ENCODE peak calls at places on chromosome 18, in four cellular contexts. U is BJ, X is fibroblast of lung, S is mammary epithelial cell. M is an unnamed sample. For H3K36me3, the result is how much of the 10 kb centered on the place peaks cover.

GRCh38 chr18:26225915-26226228 is 373 bp upstream of the TAF4B start:
- DNase-seq in U (no peak), X (no peak), S (no peak), M (no peak)

GRCh38 chr18:44325903-44326650 is 354.6 kb upstream of the SETBP1 start:
- DNase-seq in U (no peak), X (peak), S (peak), M (no peak)

GRCh38 chr18:6722680-6723079 is 6.8 kb upstream of the ARHGAP28 start:
- DNase-seq in U (no peak), X (no peak), S (no peak), M (no peak)

GRCh38 chr18:56841836-56842235 is 190.7 kb downstream of the WDR7 start:
- DNase-seq in U (no peak), X (no peak), S (no peak), M (no peak)

GRCh38 chr18:1394966-1395365 is 490.3 kb downstream of the ADCYAP1 start:
- DNase-seq in U (no peak), X (no peak), S (no peak), M (no peak)

GRCh38 chr18:46275370-46275769 is 171.2 kb downstream of the HAUS1 start:
- DNase-seq in U (no peak), X (no peak), S (no peak), M (no peak)

GRCh38 chr18:69631281-69631680 is 230.6 kb downstream of the DOK6 start:
- DNase-seq in U (no peak), X (peak), S (peak), M (no peak)

GRCh38 chr18:59820663-59821062 is 79.1 kb upstream of the PMAIP1 start:
- DNase-seq in U (no peak), X (peak), S (no peak), M (no peak)

GRCh38 chr18:28183418-28184078 is 6.6 kb upstream of the CDH2 start:
- DNase-seq in U (peak), X (no peak), S (no peak), M (no peak)

GRCh38 chr18:53148056-53148574 is 808.1 kb downstream of the DCC start:
- DNase-seq in U (no peak), X (no peak), S (no peak), M (no peak)

GRCh38 chr18:71899707-71900483 is 644.2 kb downstream of the CBLN2 start:
- DNase-seq in U (no peak), X (no peak), S (no peak), M (no peak)

GRCh38 chr18:3410273-3410672 is 39.7 kb upstream of the TGIF1 start:
- DNase-seq in U (no peak), X (no peak), S (no peak), M (no peak)

GRCh38 chr18:3140986-3141639 is 78.7 kb downstream of the MYOM1 start:
- DNase-seq in U (no peak), X (no peak), S (no peak), M (no peak)

GRCh38 chr18:22977847-22978701 is 44.9 kb downstream of the RBBP8 start:
- DNase-seq in U (peak), X (peak), S (peak), M (no peak)

GRCh38 chr18:50630895-50631294 is 71.0 kb downstream of the MAPK4 start:
- DNase-seq in U (no peak), X (no peak), S (no peak), M (no peak)

GRCh38 chr18:77046409-77046808 is 86.2 kb downstream of the MBP start:
- DNase-seq in U (no peak), X (no peak), S (no peak), M (no peak)

GRCh38 chr18:31450409-31450808 is 2.9 kb downstream of the DSG3 start:
- DNase-seq in U (no peak), X (no peak), S (peak), M (no peak)

GRCh38 chr18:78984941-78985784 is 5.5 kb downstream of the SALL3 start:
- DNase-seq in U (no peak), X (no peak), S (peak), M (no peak)

GRCh38 chr18:72107647-72108046 is 436.5 kb downstream of the CBLN2 start:
- DNase-seq in U (no peak), X (peak), S (no peak), M (no peak)

GRCh38 chr18:27627927-27628326 is 442.8 kb upstream of the CHST9 start:
- DNase-seq in U (no peak), X (no peak), S (no peak), M (no peak)

GRCh38 chr18:22043837-22044236 is 125.6 kb upstream of the GATA6 start:
- DNase-seq in U (no peak), X (no peak), S (no peak), M (no peak)

GRCh38 chr18:10705786-10706185 is 180.0 kb downstream of the NAPG start:
- DNase-seq in U (no peak), X (no peak), S (no peak), M (no peak)

GRCh38 chr18:25557006-25557405 is 205.0 kb upstream of the ZNF521 start:
- DNase-seq in U (no peak), X (no peak), S (no peak), M (no peak)

GRCh38 chr18:75207298-75208054 is 1.5 kb downstream of the PTGR3 start:
- DNase-seq in U (no peak), X (peak), S (peak), M (no peak)

GRCh38 chr18:22703883-22704626 is 229.1 kb upstream of the RBBP8 start:
- DNase-seq in U (no peak), X (peak), S (peak), M (peak)

GRCh38 chr18:41858761-41859555 is 96.1 kb upstream of the PIK3C3 start:
- DNase-seq in U (no peak), X (no peak), S (no peak), M (no peak)

GRCh38 chr18:388198-388597 is 112.3 kb downstream of the COLEC12 start:
- DNase-seq in U (no peak), X (no peak), S (no peak), M (no peak)

GRCh38 chr18:47036298-47036874 is 965 bp upstream of the ELOA2 start:
- DNase-seq in U (no peak), X (peak), S (peak), M (no peak)

GRCh38 chr18:32439802-32440201 is 30.9 kb downstream of the GAREM1 start:
- DNase-seq in U (no peak), X (no peak), S (no peak), M (no peak)

GRCh38 chr18:5268874-5269273 is 26.7 kb downstream of the ZBTB14 start:
- DNase-seq in U (no peak), X (no peak), S (no peak), M (no peak)

GRCh38 chr18:78021196-78021595 is 771.5 kb downstream of the GALR1 start:
- DNase-seq in U (no peak), X (no peak), S (no peak), M (no peak)

GRCh38 chr18:53984021-53984420 is 240.4 kb downstream of the MBD2 start:
- DNase-seq in U (no peak), X (no peak), S (peak), M (no peak)

GRCh38 chr18:24016643-24017042 is 2.1 kb downstream of the TTC39C start:
- DNase-seq in U (no peak), X (no peak), S (peak), M (no peak)
- TF ChIP-seq CTCF in U (peak), X (peak), S (peak), M (no peak)

GRCh38 chr18:8499810-8500663 is 109.2 kb upstream of the RAB12 start:
- DNase-seq in U (no peak), X (no peak), S (no peak), M (no peak)
- H3K36me3 ChIP-seq in U (under half), X (under half), S (under half), M (under half)

DNA sequence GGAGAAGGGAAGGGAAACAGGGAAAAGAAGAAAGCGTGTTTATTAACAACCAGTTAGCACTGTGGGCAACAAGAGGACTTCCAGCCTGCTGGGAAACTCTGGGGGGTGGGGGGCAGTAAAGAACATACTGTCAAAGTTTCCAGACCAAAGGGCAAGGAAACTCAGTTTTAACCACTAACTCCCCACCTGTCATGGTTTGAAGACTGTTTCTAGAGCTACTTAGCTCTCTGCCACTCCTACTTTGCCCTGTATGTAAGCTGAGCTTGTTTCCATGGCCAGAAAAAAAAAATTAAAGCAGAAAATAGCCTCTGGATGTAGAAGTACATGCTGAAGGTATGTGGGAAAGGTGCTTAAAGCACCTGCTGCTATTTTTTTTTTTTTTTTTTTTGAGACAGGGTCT is 11.0 kb upstream of the PTPN2 start:
- DNase-seq in U (no peak), X (no peak), S (no peak), M (no peak)
- TF ChIP-seq CTCF in U (no peak), X (no peak), S (no peak), M (no peak)

DNA sequence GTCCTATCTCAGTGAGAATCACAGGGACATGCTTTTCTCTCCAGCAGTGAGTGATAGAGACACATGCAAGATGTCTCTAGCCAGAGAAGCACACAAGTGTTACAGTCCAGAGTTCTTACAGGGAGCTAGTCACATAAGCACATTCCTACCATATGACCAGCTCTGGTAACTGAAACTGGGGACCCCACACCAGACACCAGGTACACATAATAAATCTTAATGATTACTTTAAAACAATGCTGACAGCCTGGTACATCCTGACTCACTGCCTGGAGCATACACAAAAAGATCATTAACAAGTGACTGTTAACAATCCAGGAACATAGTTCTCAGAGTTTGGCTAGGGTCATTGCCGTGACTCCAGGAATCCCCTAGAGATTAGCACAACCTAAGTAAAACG is 53.6 kb downstream of the GALNT1 start:
- DNase-seq in U (peak), X (peak), S (peak), M (no peak)
- H3K36me3 ChIP-seq in U (under half), X (under half), S (under half), M (under half)

DNA sequence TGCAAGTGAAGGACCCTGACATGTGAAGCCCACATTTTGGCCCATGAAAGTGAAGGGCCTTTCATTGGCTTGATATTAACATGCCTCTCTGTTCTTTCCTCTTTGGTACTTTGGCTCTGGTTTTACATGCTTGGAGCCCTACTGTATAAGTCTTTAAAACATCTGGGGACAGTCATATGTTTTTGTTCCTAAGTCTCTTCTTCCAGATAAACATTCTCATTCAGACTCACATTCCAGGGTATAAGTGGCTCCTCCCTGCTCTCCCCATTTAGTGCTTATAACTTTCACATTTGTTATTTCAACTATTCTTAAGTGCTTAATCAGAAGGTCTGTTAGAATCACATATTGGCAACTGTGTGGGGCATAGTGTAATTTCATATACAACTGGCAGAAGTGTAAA is 1932.2 kb upstream of the CELF4 start:
- DNase-seq in U (no peak), X (no peak), S (no peak), M (no peak)
- TF ChIP-seq CTCF in U (no peak), X (no peak), S (no peak), M (no peak)

GRCh38 chr18:58712930-58713329 is 41.7 kb downstream of the MALT1 start:
- DNase-seq in U (no peak), X (no peak), S (no peak), M (no peak)

GRCh38 chr18:58714821-58715220 is 43.6 kb downstream of the MALT1 start:
- DNase-seq in U (no peak), X (no peak), S (no peak), M (no peak)

GRCh38 chr18:58715540-58715939 is 44.3 kb downstream of the MALT1 start:
- DNase-seq in U (no peak), X (no peak), S (no peak), M (no peak)

GRCh38 chr18:58714259-58714658 is 43.0 kb downstream of the MALT1 start:
- DNase-seq in U (no peak), X (no peak), S (no peak), M (no peak)

GRCh38 chr18:58716046-58716766 is 44.9 kb downstream of the MALT1 start:
- DNase-seq in U (no peak), X (no peak), S (no peak), M (no peak)
- H3K36me3 ChIP-seq in U (under half), X (under half), S (under half), M (under half)

DNA sequence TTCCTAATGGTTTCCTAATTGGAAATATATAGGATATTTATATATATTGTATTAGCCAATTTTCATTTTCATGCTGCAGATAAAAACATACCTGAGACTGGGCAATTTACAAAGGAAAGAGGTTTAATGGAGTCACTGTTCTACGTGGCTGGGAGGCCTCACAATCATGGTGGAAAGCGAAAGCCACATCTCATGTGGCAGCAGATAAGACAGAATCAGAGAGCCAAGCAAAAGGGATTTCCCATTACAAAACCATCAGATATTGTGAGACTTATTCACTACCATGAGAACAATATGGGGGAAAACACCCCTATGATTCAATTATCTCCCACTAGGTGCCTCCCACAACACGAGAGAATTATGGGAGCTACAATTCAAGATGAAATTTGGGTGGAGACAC is 242.5 kb upstream of the NETO1 start:
- DNase-seq in U (no peak), X (no peak), S (no peak), M (no peak)
- TF ChIP-seq CTCF in U (no peak), X (no peak), S (no peak), M (no peak)

M was measured in CD8-positive, alpha-beta T cell.